ENCODE peak calls at places on chromosome 9, in ten cellular contexts. W is HEK293T; P is stimulated activated naive B cell treated with anti-CD40 and anti-IgM and Interleukin-4, amounts not matched to agents 10 μg/mL and 1 μg/mL and 100 μg/mL, for 72 hours; L is H7; S is A172; E is NCI-H2171 treated with DMSO at 0.1 percent for 48 hours; H is stimulated activated CD8-positive, alpha-beta memory T cell treated with anti-CD3 and anti-CD28 coated beads, Interleukin-4, amount 100 ng/mL, for 1 hour; M is T47D; Q is stomach; D is retinal pigment epithelial cell. G is an unnamed sample.

GRCh38 chr9:137506702-137507171 is 43.5 kb downstream of the PNPLA7 start:
- DNase-seq in W (no peak), P (no peak), L (peak; percentile 20), S (peak; percentile 64), E (peak; percentile 91), H (no peak), M (no peak), Q (no peak), D (no peak), G (peak; percentile 72)

GRCh38 chr9:108244676-108245075 is 611.1 kb downstream of the ACTL7B start:
- DNase-seq in W (no peak), P (no peak), L (no peak), S (no peak), E (no peak), H (no peak), M (no peak), Q (no peak), D (no peak), G (no peak)

GRCh38 chr9:86424246-86424891 is 70.2 kb upstream of the TUT7 start:
- DNase-seq in W (no peak), P (no peak), L (no peak), S (peak; percentile 48), E (no peak), H (no peak), M (no peak), Q (no peak), D (peak; percentile 47), G (no peak)

GRCh38 chr9:70003786-70004185 is 39.9 kb upstream of the MAMDC2 start:
- DNase-seq in W (no peak), P (no peak), L (no peak), S (no peak), E (peak; percentile 9), H (no peak), M (no peak), Q (no peak), D (no peak), G (no peak)

GRCh38 chr9:127283917-127284316 is 19.3 kb downstream of the GARNL3 start:
- DNase-seq in W (no peak), P (no peak), L (peak; percentile 19), S (peak; percentile 13), E (peak; percentile 35), H (no peak), M (peak; percentile 39), Q (no peak), D (no peak), G (peak; percentile 23)

GRCh38 chr9:122001491-122002201 is 91.5 kb downstream of the TTLL11 start:
- DNase-seq in W (no peak), P (no peak), L (no peak), S (peak; percentile 36), E (no peak), H (no peak), M (no peak), Q (no peak), D (no peak), G (no peak)

GRCh38 chr9:107422189-107422802 is 67.3 kb downstream of the KLF4 start:
- DNase-seq in W (peak; percentile 81), P (peak; percentile 5), L (peak; percentile 79), S (peak; percentile 80), E (peak; percentile 47), H (no peak), M (peak; percentile 70), Q (peak; percentile 79), D (peak; percentile 39), G (peak; percentile 56)

GRCh38 chr9:2817987-2818386 is 25.9 kb downstream of the PUM3 start:
- DNase-seq in W (no peak), P (no peak), L (no peak), S (peak; percentile 79), E (no peak), H (no peak), M (no peak), Q (no peak), D (peak; percentile 100), G (no peak)

GRCh38 chr9:93792358-93792757 is 162.8 kb downstream of the BARX1 start:
- DNase-seq in W (no peak), P (no peak), L (no peak), S (no peak), E (no peak), H (no peak), M (no peak), Q (no peak), D (no peak), G (no peak)

GRCh38 chr9:111287127-111287526 is 42.9 kb downstream of the OR2K2 start:
- DNase-seq in W (no peak), P (no peak), L (no peak), S (peak; percentile 14), E (no peak), H (no peak), M (no peak), Q (no peak), D (peak; percentile 18), G (peak; percentile 47)

GRCh38 chr9:133420392-133420827 is 1.8 kb upstream of the ADAMTS13 start:
- DNase-seq in W (no peak), P (peak; percentile 75), L (peak; percentile 49), S (no peak), E (no peak), H (no peak), M (no peak), Q (no peak), D (no peak), G (no peak)

GRCh38 chr9:7974335-7975005 is 174.9 kb upstream of the DMAC1 start:
- DNase-seq in W (no peak), P (peak; percentile 21), L (no peak), S (no peak), E (no peak), H (no peak), M (no peak), Q (no peak), D (no peak), G (no peak)

GRCh38 chr9:34493972-34494535 is 28.7 kb downstream of the ENHO start:
- DNase-seq in W (peak; percentile 53), P (no peak), L (peak; percentile 80), S (peak; percentile 39), E (no peak), H (no peak), M (peak; percentile 34), Q (peak; percentile 33), D (no peak), G (no peak)

GRCh38 chr9:111740739-111741138 is 54.0 kb downstream of the SHOC1 start:
- DNase-seq in W (no peak), P (no peak), L (no peak), S (no peak), E (no peak), H (no peak), M (no peak), Q (no peak), D (no peak), G (no peak)

GRCh38 chr9:117178596-117179111 is 236.2 kb downstream of the ASTN2 start:
- DNase-seq in W (no peak), P (no peak), L (no peak), S (no peak), E (peak; percentile 86), H (no peak), M (no peak), Q (no peak), D (no peak), G (no peak)

GRCh38 chr9:117153021-117153420 is 261.8 kb downstream of the ASTN2 start:
- DNase-seq in W (no peak), P (no peak), L (no peak), S (no peak), E (no peak), H (no peak), M (no peak), Q (no peak), D (no peak), G (no peak)

GRCh38 chr9:18268381-18268780 is 205.6 kb upstream of the ADAMTSL1 start:
- DNase-seq in W (no peak), P (no peak), L (no peak), S (peak; percentile 84), E (no peak), H (no peak), M (no peak), Q (no peak), D (no peak), G (no peak)

GRCh38 chr9:92947268-92948031 is at the start of gene FGD3:
- DNase-seq in W (peak; percentile 45), P (no peak), L (peak; percentile 86), S (no peak), E (peak; percentile 71), H (no peak), M (peak; percentile 44), Q (peak; percentile 43), D (no peak), G (no peak)

GRCh38 chr9:2730971-2731370 is 13.7 kb downstream of the KCNV2 start:
- DNase-seq in W (no peak), P (no peak), L (no peak), S (no peak), E (no peak), H (no peak), M (no peak), Q (no peak), D (no peak), G (no peak)

GRCh38 chr9:13721481-13722235 is 442.2 kb upstream of the MPDZ start:
- DNase-seq in W (no peak), P (no peak), L (no peak), S (no peak), E (no peak), H (no peak), M (no peak), Q (no peak), D (no peak), G (no peak)

GRCh38 chr9:128120741-128121465 is 6.6 kb downstream of the PTGES2 start:
- DNase-seq in W (no peak), P (no peak), L (peak; percentile 33), S (no peak), E (no peak), H (no peak), M (no peak), Q (peak; percentile 22), D (no peak), G (no peak)

GRCh38 chr9:79731483-79731882 is 159.7 kb downstream of the TLE4 start:
- DNase-seq in W (no peak), P (no peak), L (no peak), S (no peak), E (no peak), H (no peak), M (no peak), Q (no peak), D (peak; percentile 6), G (no peak)

GRCh38 chr9:38404314-38404713 is 11.8 kb downstream of the ALDH1B1 start:
- DNase-seq in W (no peak), P (no peak), L (no peak), S (no peak), E (no peak), H (no peak), M (no peak), Q (no peak), D (no peak), G (no peak)

GRCh38 chr9:94867281-94867841 is 140.9 kb downstream of the AOPEP start:
- DNase-seq in W (peak; percentile 32), P (no peak), L (no peak), S (peak; percentile 80), E (no peak), H (no peak), M (peak; percentile 37), Q (peak; percentile 83), D (peak; percentile 97), G (peak; percentile 59)

GRCh38 chr9:21994996-21995651 is 533 bp downstream of the CDKN2B-AS1 start:
- DNase-seq in W (peak; percentile 67), P (peak; percentile 86), L (peak; percentile 84), S (no peak), E (peak; percentile 57), H (no peak), M (no peak), Q (peak; percentile 69), D (no peak), G (peak; percentile 50)

GRCh38 chr9:33137271-33137670 is 29.9 kb downstream of the B4GALT1 start:
- DNase-seq in W (no peak), P (no peak), L (peak; percentile 4), S (no peak), E (no peak), H (no peak), M (no peak), Q (no peak), D (no peak), G (no peak)

GRCh38 chr9:131405429-131405828 is 11.5 kb downstream of the PRRC2B start:
- DNase-seq in W (no peak), P (no peak), L (peak; percentile 79), S (peak; percentile 51), E (no peak), H (no peak), M (no peak), Q (no peak), D (peak; percentile 72), G (no peak)

GRCh38 chr9:77751341-77752091 is 103.4 kb upstream of the GNA14 start:
- DNase-seq in W (peak; percentile 49), P (no peak), L (peak; percentile 60), S (peak; percentile 81), E (peak; percentile 62), H (no peak), M (no peak), Q (no peak), D (no peak), G (peak; percentile 58)

G was measured in GM04504.